ENCODE peak calls at places on chromosome 1, in five cellular contexts. M is neural progenitor cell, P is upper lobe of right lung, I is stomach, C is uterus. S is an unnamed sample.

GRCh38 chr1:162133566-162133965 is 64.1 kb downstream of the NOS1AP start:
- DNase-seq in I (no peak), M (no peak), C (no peak), P (no peak), S (no peak)

GRCh38 chr1:24149854-24150227 is 6.9 kb upstream of the IL22RA1 start:
- DNase-seq in P (no peak), M (no peak), C (no peak), I (peak; percentile 58), S (no peak)

GRCh38 chr1:151514366-151514765 is 3.2 kb downstream of the CGN start:
- DNase-seq in I (no peak), P (no peak), M (no peak), C (no peak), S (no peak)

GRCh38 chr1:161962094-161962887 is 61.4 kb downstream of the OLFML2B start:
- DNase-seq in M (no peak), P (no peak), I (no peak), C (no peak), S (no peak)

GRCh38 chr1:68213843-68214242 is 18.5 kb downstream of the WLS start:
- DNase-seq in I (peak; percentile 55), P (no peak), C (peak; percentile 79), M (no peak), S (peak; percentile 92)

GRCh38 chr1:59643526-59643925 is 171.2 kb upstream of the HOOK1 start:
- DNase-seq in C (no peak), P (no peak), M (no peak), I (no peak), S (no peak)

GRCh38 chr1:147167361-147167760 is 4.9 kb downstream of the PRKAB2 start:
- DNase-seq in C (no peak), M (no peak), P (no peak), I (no peak), S (no peak)

GRCh38 chr1:160260436-160261382 is 1.6 kb downstream of the DCAF8 start:
- DNase-seq in I (no peak), C (peak; percentile 34), P (no peak), M (no peak), S (no peak)

GRCh38 chr1:194069168-194069830 is 882.9 kb upstream of the B3GALT2 start:
- DNase-seq in M (no peak), I (no peak), C (peak; percentile 22), P (no peak), S (no peak)

GRCh38 chr1:101388904-101389546 is 152.2 kb downstream of the S1PR1 start:
- DNase-seq in P (no peak), I (no peak), C (no peak), M (no peak), S (no peak)

GRCh38 chr1:96651517-96651916 is 70.1 kb upstream of the PTBP2 start:
- DNase-seq in P (no peak), C (no peak), M (peak; percentile 7), I (no peak), S (no peak)

GRCh38 chr1:183327429-183328290 is 90.5 kb downstream of the NMNAT2 start:
- DNase-seq in I (no peak), P (no peak), M (no peak), C (peak; percentile 57), S (no peak)

GRCh38 chr1:33762962-33763361 is 100.9 kb upstream of the HMGB4 start:
- DNase-seq in P (no peak), I (no peak), C (no peak), M (no peak), S (no peak)

GRCh38 chr1:202036595-202037387 is 26.4 kb downstream of the ELF3 start:
- DNase-seq in P (no peak), I (no peak), M (no peak), C (no peak), S (no peak)

GRCh38 chr1:210232524-210233215 is at the start of gene SERTAD4:
- DNase-seq in I (peak; percentile 57), M (peak; percentile 67), P (peak; percentile 68), C (peak; percentile 50), S (no peak)

GRCh38 chr1:100627018-100627716 is 89.2 kb downstream of the GPR88 start:
- DNase-seq in M (no peak), I (no peak), C (no peak), P (no peak), S (no peak)

GRCh38 chr1:12587981-12588620 is 29.9 kb downstream of the DHRS3 start:
- DNase-seq in I (no peak), C (no peak), M (no peak), P (no peak), S (no peak)

GRCh38 chr1:160436975-160437374 is 36.6 kb downstream of the VANGL2 start:
- DNase-seq in M (no peak), P (no peak), C (no peak), I (no peak), S (no peak)

GRCh38 chr1:211589782-211590721 is 11.1 kb upstream of the SLC30A1 start:
- DNase-seq in I (peak; percentile 47), P (peak; percentile 88), C (no peak), M (no peak), S (no peak)

GRCh38 chr1:156641761-156642264 is at the start of gene BCAN:
- DNase-seq in P (no peak), M (peak; percentile 91), C (peak; percentile 50), I (no peak), S (no peak)

GRCh38 chr1:22105611-22106207 is 37.2 kb downstream of the WNT4 start:
- DNase-seq in C (peak; percentile 49), P (no peak), I (no peak), M (peak; percentile 69), S (no peak)

DNA sequence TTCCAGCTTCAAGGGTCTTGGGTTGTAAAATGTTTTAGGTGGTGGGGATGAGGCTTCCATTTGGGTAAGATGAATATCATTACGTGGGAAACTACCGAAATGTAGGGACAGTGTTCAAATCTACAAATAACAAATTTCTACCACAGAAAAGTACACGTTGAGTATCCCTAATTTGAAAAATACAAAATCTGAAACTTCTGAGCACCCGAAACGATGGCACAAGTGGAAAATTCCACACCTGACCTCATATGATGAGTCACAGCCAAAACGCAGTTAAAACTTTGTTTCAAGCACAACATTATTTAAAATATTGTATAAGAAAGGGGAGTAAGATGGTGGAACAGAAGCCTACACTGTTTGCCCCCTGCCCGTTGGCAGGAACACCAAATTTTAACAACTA is 8.8 kb upstream of the HENMT1 start:
- DNase-seq in I (no peak), P (no peak), M (no peak), C (no peak), S (no peak)
- H3K4me1 ChIP-seq in I (no peaks in the 10 kb centered on the region), P (no peaks in the 10 kb centered on the region), M (no peaks in the 10 kb centered on the region), C (no peaks in the 10 kb centered on the region), S (no peaks in the 10 kb centered on the region)

GRCh38 chr1:213286235-213286634 is 235.2 kb downstream of the RPS6KC1 start:
- DNase-seq in P (no peak), I (no peak), C (no peak), M (no peak), S (no peak)
- TF ChIP-seq CTCF in P (no peak), I (no peak), C (no peak), M (peak; percentile 36), S (no peak)

DNA sequence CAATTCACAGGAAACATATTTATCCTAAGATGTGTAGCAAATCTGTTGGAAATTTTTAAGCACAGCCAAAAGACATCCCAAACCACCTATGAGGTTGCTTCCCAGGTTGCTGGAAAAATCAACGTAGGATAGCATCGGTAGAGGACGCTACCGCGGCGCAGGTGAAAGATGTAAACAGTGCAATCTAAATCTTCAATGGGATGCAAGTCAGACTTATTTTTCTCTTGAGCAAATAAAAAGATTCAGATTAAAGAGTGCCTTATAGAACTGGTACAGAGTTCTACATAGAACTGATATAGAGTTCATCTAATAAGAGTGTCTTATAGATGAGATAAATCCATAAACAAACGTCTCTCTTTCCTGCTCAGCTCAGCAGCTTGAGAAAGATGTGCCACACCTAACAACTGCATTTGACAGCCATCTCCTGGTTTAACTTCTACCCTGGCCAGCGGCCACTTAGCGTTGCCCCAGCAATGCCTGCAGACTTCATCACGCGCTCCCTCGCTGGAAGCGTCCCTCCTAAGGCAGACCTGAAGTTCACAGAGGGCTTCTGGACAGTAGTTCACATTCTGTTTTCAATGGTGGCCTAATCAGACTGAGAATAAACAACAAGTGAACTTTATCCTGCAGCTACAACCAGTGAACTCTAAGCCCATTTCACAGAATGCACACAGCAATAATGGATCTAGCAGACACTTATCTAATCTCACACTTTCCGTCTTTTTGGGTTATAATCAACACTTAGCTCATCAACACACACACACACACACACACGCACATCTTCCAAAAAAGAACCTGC is 164.5 kb downstream of the TOMM20 start:
- DNase-seq in I (peak; percentile 66), M (no peak), C (no peak), P (no peak), S (no peak)
- H3K4me1 ChIP-seq in I (peaks cover 68% of the 10 kb centered on the region), M (peaks cover 22% of the 10 kb centered on the region), C (peaks cover 7% of the 10 kb centered on the region), P (peaks cover 63% of the 10 kb centered on the region), S (peaks cover 49% of the 10 kb centered on the region)

DNA sequence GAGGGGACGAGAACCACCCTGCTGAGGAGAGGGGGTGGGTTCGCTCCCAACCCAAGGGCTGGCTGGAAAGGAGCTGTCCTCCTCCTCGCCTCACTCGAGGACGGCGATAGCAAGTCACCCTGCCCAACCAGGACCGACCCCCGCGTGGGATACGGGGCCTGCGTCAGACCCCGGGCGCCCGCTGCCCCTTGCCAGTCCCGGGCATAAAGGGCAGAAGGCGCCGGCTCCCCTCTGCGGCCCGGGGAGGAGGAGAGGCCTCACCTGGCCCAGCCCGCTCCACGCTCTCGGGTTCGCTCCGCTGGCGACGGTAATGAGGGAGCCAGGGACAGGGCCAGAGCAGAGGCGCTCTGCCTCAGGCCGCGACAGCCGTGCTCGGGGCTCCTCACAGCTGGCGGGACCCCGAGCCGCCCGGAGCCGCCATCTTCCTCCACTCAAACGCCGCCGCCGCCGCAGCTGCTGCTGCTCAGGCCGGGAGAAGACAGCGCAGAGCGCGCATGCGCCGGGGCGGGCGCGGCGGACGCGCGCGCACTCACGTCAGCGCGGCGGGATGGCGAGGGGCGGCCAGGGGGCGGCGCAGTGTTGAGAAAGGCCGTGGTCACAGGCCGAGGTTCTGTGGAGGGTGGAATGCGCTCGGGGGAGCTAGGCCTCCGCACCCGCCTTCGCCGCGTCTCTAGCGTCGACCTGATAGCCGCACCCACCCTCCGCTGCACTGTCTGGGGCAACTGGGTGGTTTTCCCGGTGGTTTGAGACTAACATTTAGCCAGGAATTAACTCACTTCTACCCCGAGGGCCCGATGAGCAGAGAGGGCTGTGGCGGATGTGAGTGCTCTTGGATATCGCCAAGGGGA is at the start of gene FBXO42:
- DNase-seq in C (peak; percentile 89), P (peak; percentile 96), M (peak; percentile 97), I (peak; percentile 93), S (no peak)
- TF ChIP-seq CTCF in C (peak; percentile 60), P (peak; percentile 51), M (peak; percentile 61), I (peak; percentile 19), S (peak; percentile 13)

DNA sequence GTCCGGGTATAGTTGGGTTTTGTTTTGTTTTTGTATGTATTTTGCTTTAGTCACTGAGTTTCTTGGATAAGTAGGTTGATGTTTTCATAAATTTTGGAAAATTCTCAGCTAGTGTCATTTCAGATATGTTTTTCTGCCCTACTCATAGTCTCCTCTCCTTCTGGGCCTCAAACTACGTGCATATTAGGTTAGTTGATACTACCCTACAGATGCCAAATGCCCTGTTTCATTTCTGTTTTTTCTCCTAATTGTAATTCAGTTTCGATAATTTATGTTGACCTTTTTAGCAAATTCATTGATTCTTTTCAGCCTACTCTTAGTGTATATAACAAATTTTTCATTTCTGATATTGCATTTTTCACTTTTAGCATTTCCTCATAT is 268.6 kb upstream of the RGS18 start:
- DNase-seq in P (no peak), M (no peak), C (no peak), I (no peak), S (no peak)
- H3K4me1 ChIP-seq in P (no peaks in the 10 kb centered on the region), M (no peaks in the 10 kb centered on the region), C (no peaks in the 10 kb centered on the region), I (no peaks in the 10 kb centered on the region), S (no peaks in the 10 kb centered on the region)

DNA sequence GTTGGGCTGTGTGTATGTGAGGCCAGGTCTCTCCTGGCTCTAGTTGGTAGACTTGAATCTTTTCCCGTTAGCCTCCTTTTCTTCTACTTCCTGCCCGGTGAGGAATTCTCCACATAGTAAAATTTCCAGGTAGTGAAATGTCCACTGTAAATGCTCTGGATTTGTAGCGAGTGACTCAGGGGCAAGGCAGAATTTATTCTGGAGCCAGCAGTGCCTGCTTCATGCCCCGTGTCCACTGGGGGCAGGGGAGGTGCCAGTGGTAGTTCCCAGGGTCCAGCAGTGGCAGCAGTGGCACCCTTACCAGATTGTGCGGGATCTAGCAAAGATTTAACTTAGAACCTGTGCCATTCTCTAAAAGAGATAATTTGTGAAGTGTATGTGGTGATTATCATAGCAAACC is 74.5 kb upstream of the USP24 start:
- DNase-seq in C (no peak), I (no peak), P (no peak), M (no peak), S (no peak)
- TF ChIP-seq CTCF in C (no peak), I (no peak), P (no peak), M (peak; percentile 28), S (no peak)

S was measured in vagina.